ENCODE peak calls at places on chromosome X, in four cellular contexts. M is nucleus accumbens, W is fibroblast of pulmonary artery, E is heart right ventricle. T is an unnamed sample.

GRCh38 chrX:38717871-38718270 is 83.4 kb upstream of the MID1IP1 start:
- DNase-seq in E (no peak), M (no peak), W (peak; percentile 22), T (peak; percentile 34)

GRCh38 chrX:20418379-20418778 is 151.7 kb upstream of the RPS6KA3 start:
- DNase-seq in E (no peak), W (no peak), M (no peak), T (no peak)

GRCh38 chrX:28205126-28205525 is 223.9 kb upstream of the DCAF8L1 start:
- DNase-seq in M (no peak), W (no peak), E (no peak), T (no peak)

GRCh38 chrX:153882086-153882498 is 3.9 kb downstream of the L1CAM start:
- DNase-seq in M (no peak), E (no peak), W (no peak), T (no peak)

GRCh38 chrX:125444659-125445058 is 125.0 kb downstream of the TEX13C start:
- DNase-seq in M (no peak), W (no peak), E (no peak), T (no peak)

GRCh38 chrX:97692575-97692974 is 808.9 kb downstream of the RPA4 start:
- DNase-seq in M (no peak), W (no peak), E (no peak), T (no peak)

GRCh38 chrX:74788545-74789086 is 136.6 kb downstream of the NEXMIF start:
- DNase-seq in E (no peak), W (no peak), M (no peak), T (no peak)

GRCh38 chrX:141732031-141732430 is 33.5 kb upstream of the SPANXD start:
- DNase-seq in M (no peak), E (no peak), W (peak; percentile 16), T (peak; percentile 3)

GRCh38 chrX:69109706-69110635 is 55.3 kb downstream of the PJA1 start:
- DNase-seq in M (no peak), E (no peak), W (no peak), T (peak; percentile 58)

GRCh38 chrX:129534816-129535578 is 5.1 kb upstream of the OCRL start:
- DNase-seq in M (no peak), W (no peak), E (no peak), T (peak; percentile 47)

GRCh38 chrX:17931855-17932254 is 70.8 kb upstream of the RAI2 start:
- DNase-seq in E (no peak), W (no peak), M (no peak), T (no peak)

GRCh38 chrX:25851141-25851540 is 287.0 kb upstream of the MAGEB18 start:
- DNase-seq in W (no peak), E (no peak), M (no peak), T (no peak)

GRCh38 chrX:65601530-65602281 is 65.7 kb upstream of the MSN start:
- DNase-seq in E (peak; percentile 76), M (no peak), W (peak; percentile 96), T (peak; percentile 91)

GRCh38 chrX:68835104-68835442 is 6.3 kb downstream of the EFNB1 start:
- DNase-seq in M (no peak), W (no peak), E (no peak), T (no peak)

GRCh38 chrX:121122332-121122731 is 74.9 kb downstream of the GLUD2 start:
- DNase-seq in M (no peak), E (no peak), W (peak; percentile 1), T (peak; percentile 52)

GRCh38 chrX:151754042-151754419 is 19.5 kb downstream of the CNGA2 start:
- DNase-seq in W (peak; percentile 22), M (peak; percentile 1), E (no peak), T (peak; percentile 79)

GRCh38 chrX:11757729-11758399 is at the start of gene MSL3:
- DNase-seq in E (peak; percentile 67), M (peak; percentile 38), W (peak; percentile 68), T (peak; percentile 63)

GRCh38 chrX:69988955-69989394 is 60.8 kb downstream of the AWAT2 start:
- DNase-seq in M (no peak), E (peak; percentile 28), W (peak; percentile 73), T (peak; percentile 20)

GRCh38 chrX:6729581-6729980 is 194.7 kb upstream of the VCX3A start:
- DNase-seq in M (no peak), W (no peak), E (no peak), T (no peak)